ENCODE peak calls at places on chromosomes 4 and X, in ten cellular contexts. Y, A, N, B, G, S, L, D, E and M are unnamed samples.

GRCh38 chr4:143252478-143252877 is 67.8 kb downstream of the USP38 start:
- DNase-seq in D (no peak), E (no peak), S (no peak), G (no peak), Y (no peak), N (no peak), B (no peak), L (no peak), A (peak; percentile 26), M (no peak)

GRCh38 chrX:69277961-69278795 is 112.9 kb upstream of the PJA1 start:
- DNase-seq in L (no peak), S (no peak), N (no peak), D (no peak), B (no peak), G (no peak), E (peak; percentile 77), A (no peak), Y (no peak), M (no peak)

GRCh38 chr4:8184061-8184460 is 15.0 kb upstream of the SH3TC1 start:
- DNase-seq in E (no peak), N (no peak), Y (no peak), L (no peak), G (no peak), S (no peak), B (no peak), A (no peak), D (no peak), M (no peak)

GRCh38 chrX:44785652-44786051 is 58.2 kb upstream of the DUSP21 start:
- DNase-seq in G (no peak), L (no peak), N (no peak), S (no peak), E (no peak), A (peak; percentile 67), D (no peak), B (no peak), Y (no peak), M (no peak)

GRCh38 chr4:31045724-31046318 is 325.7 kb downstream of the PCDH7 start:
- DNase-seq in B (no peak), S (peak; percentile 44), N (no peak), G (no peak), Y (no peak), L (peak; percentile 56), D (peak; percentile 32), E (no peak), A (peak; percentile 14), M (peak; percentile 41)

GRCh38 chr4:60443068-60443467 is 757.1 kb upstream of the ADGRL3 start:
- DNase-seq in L (no peak), G (no peak), S (no peak), E (no peak), B (peak; percentile 44), A (no peak), Y (no peak), N (no peak), D (no peak), M (no peak)

GRCh38 chr4:60463846-60464502 is 736.2 kb upstream of the ADGRL3 start:
- DNase-seq in G (no peak), N (no peak), E (peak; percentile 12), Y (no peak), S (no peak), D (no peak), L (no peak), B (no peak), A (peak; percentile 10), M (peak; percentile 8)

GRCh38 chr4:118749347-118749988 is 64.3 kb downstream of the METTL14 start:
- DNase-seq in A (no peak), B (no peak), Y (no peak), L (no peak), E (no peak), N (no peak), S (no peak), D (no peak), G (no peak), M (no peak)

GRCh38 chr4:26173619-26174018 is 147.2 kb upstream of the RBPJ start:
- DNase-seq in G (no peak), D (peak; percentile 34), S (peak; percentile 79), L (peak; percentile 35), E (no peak), B (no peak), A (no peak), N (no peak), Y (no peak), M (no peak)

GRCh38 chrX:69285881-69286545 is 120.8 kb upstream of the PJA1 start:
- DNase-seq in A (peak; percentile 9), Y (peak; percentile 88), D (peak; percentile 74), B (peak; percentile 71), E (peak; percentile 82), S (peak; percentile 40), G (peak; percentile 55), N (peak; percentile 80), L (peak; percentile 67), M (peak; percentile 80)

DNA sequence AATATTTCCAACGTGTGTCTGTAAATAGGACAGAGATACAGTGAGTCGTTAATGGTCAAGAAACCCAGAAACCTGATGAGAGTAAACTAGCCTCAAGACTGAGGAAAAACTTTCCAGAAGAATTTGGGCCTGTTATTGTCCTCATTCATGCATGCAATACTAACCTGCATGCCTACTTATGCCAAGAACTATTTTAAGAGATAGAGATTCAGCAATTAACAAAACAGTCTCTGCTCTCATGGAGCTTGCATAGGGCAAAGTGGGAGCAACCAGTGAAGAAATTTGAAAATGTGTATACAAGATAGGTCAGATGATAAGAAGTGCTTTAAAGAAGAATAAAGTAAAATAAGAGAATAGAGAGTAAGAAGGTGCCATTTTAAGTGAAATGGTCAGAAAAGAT is 66.1 kb upstream of the FRG1 start:
- DNase-seq in S (no peak), Y (no peak), N (no peak), G (no peak), D (no peak), L (no peak), B (no peak), A (no peak), E (no peak), M (no peak)
- H3K9me3 ChIP-seq in S (no peaks in the 10 kb centered on the region), Y (no peaks in the 10 kb centered on the region), N (no peaks in the 10 kb centered on the region), G (no peaks in the 10 kb centered on the region), D (no peaks in the 10 kb centered on the region), L (no peaks in the 10 kb centered on the region), B (no peaks in the 10 kb centered on the region), A (no peaks in the 10 kb centered on the region), E (no peaks in the 10 kb centered on the region), M (peaks cover 3% of the 10 kb centered on the region)

GRCh38 chr4:182354106-182354505 is 110.9 kb downstream of the TENM3 start:
- DNase-seq in G (no peak), N (no peak), E (no peak), A (no peak), D (no peak), Y (no peak), S (no peak), L (no peak), B (no peak), M (no peak)
- H3K4me3 ChIP-seq in G (no peak overlapping the region), N (no peak overlapping the region), E (no peak overlapping the region), A (no peak overlapping the region), D (no peak overlapping the region), Y (no peak overlapping the region), S (no peak overlapping the region), L (no peak overlapping the region), B (no peak overlapping the region), M (no peak overlapping the region)

GRCh38 chrX:72268601-72269365 is 8.3 kb downstream of the RPS4X start:
- DNase-seq in A (no peak), S (no peak), G (no peak), B (no peak), L (no peak), N (no peak), E (no peak), D (peak; percentile 33), Y (no peak), M (no peak)
- H3K36me3 ChIP-seq in A (peaks cover 49% of the 10 kb centered on the region), S (no peaks in the 10 kb centered on the region), G (no peaks in the 10 kb centered on the region), B (no peaks in the 10 kb centered on the region), L (peaks cover 80% of the 10 kb centered on the region), N (no peaks in the 10 kb centered on the region), E (no peaks in the 10 kb centered on the region), D (no peaks in the 10 kb centered on the region), Y (no peaks in the 10 kb centered on the region), M (peaks cover 80% of the 10 kb centered on the region)

GRCh38 chr4:256492-256891 is 48.8 kb downstream of the ZNF732 start:
- DNase-seq in E (no peak), S (no peak), Y (no peak), G (no peak), L (no peak), D (no peak), A (no peak), N (no peak), B (no peak), M (no peak)
- H3K9me3 ChIP-seq in E (peaks cover 67% of the 10 kb centered on the region), S (no peaks in the 10 kb centered on the region), Y (peaks cover 100% of the 10 kb centered on the region), G (peaks cover 63% of the 10 kb centered on the region), L (peaks cover 100% of the 10 kb centered on the region), D (peaks cover 32% of the 10 kb centered on the region), A (peaks cover 55% of the 10 kb centered on the region), N (peaks cover 54% of the 10 kb centered on the region), B (peaks cover 98% of the 10 kb centered on the region), M (peaks cover 58% of the 10 kb centered on the region)

DNA sequence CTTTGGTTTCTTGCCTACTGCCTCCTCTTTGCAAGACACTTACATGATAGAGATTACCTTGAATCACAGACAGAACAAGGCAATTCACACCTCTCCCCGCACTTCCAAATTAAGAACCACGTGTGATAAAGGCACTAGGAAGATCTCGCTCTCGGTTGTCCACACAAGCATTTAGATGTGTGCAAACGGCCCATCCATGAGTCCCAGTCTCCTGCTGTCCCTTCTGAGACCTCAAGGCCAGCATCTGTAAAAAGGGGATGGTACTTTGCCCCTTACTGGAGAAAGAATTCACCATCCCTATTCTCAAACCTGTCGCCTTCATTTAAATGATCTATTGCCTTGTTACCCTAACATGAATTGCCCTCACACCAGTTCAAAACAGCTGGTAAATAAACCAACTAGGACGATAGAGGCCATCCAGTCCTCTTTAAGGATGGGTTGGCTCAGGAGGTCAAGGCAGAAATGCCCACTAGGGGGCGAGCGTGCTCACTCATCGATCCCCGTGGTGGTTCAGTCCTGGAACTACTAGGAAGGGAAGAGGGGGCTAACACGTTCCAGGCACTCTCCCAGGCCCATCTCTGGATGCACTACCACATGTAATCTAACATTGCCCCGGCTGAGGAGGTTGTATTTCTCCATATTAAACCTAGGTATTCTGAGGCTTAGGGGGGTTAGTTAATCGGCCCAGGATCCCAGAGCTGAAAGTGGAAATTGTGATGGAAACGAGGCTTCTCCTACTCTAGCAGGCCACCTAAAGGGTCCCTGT is 95.8 kb downstream of the DHX15 start:
- DNase-seq in E (peak; percentile 81), B (peak; percentile 75), S (peak; percentile 79), Y (peak; percentile 83), A (peak; percentile 33), G (peak; percentile 78), D (peak; percentile 80), N (peak; percentile 65), L (peak; percentile 87), M (peak; percentile 85)
- H3K4me3 ChIP-seq in E (no peak overlapping the region), B (no peak overlapping the region), S (no peak overlapping the region), Y (no peak overlapping the region), A (no peak overlapping the region), G (no peak overlapping the region), D (no peak overlapping the region), N (no peak overlapping the region), L (no peak overlapping the region), M (no peak overlapping the region)

DNA sequence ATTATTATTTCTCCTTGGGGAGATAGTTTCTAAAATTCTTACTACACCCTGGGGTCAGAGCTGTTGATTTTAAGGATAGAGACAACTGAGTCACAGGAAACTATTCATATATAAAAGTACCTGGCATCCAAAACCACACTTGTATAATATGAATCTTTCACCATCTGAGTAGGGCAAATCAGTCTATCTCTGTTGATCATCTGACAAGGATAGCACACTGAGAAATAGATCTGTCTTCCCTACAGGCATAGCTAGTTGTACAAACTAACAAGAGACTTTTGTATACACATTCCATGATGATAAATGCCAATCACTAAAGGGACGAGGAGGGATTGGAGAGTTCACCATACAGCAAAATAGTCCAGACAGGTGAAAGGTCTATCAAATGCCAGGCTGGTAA is 30.0 kb downstream of the PKD2 start:
- DNase-seq in N (no peak), A (peak; percentile 50), E (no peak), S (no peak), B (no peak), G (no peak), Y (no peak), L (no peak), D (no peak), M (no peak)
- H3K36me3 ChIP-seq in N (no peaks in the 10 kb centered on the region), A (peaks cover 10% of the 10 kb centered on the region), E (peaks cover 15% of the 10 kb centered on the region), S (no peaks in the 10 kb centered on the region), B (peaks cover 65% of the 10 kb centered on the region), G (peaks cover 6% of the 10 kb centered on the region), Y (no peaks in the 10 kb centered on the region), L (peaks cover 69% of the 10 kb centered on the region), D (peaks cover 5% of the 10 kb centered on the region), M (peaks cover 51% of the 10 kb centered on the region)